ENCODE peak calls at places on chromosome 6, in four cellular contexts. One of them, this sample, is unnamed.

GRCh38 chr6:30880563-30881252 is 3.6 kb upstream of the DDR1 start:
- DNase-seq in AG08395: no peak
- DNase-seq in fibroblast of gingiva: no peak
- DNase-seq in choroid plexus epithelial cell: no peak
- DNase-seq in this sample: no peak

GRCh38 chr6:140256213-140256612 is 881.8 kb upstream of the CITED2 start:
- DNase-seq in AG08395: no peak
- DNase-seq in fibroblast of gingiva: peak; percentile 6
- DNase-seq in choroid plexus epithelial cell: peak; percentile 34
- DNase-seq in this sample: no peak

GRCh38 chr6:170164271-170164900 is 126.5 kb downstream of the DLL1 start:
- DNase-seq in AG08395: no peak
- DNase-seq in fibroblast of gingiva: no peak
- DNase-seq in choroid plexus epithelial cell: no peak
- DNase-seq in this sample: no peak

GRCh38 chr6:19399406-19399805 is 437.8 kb upstream of the ID4 start:
- DNase-seq in fibroblast of gingiva: peak; percentile 53
- DNase-seq in choroid plexus epithelial cell: peak; percentile 91
- DNase-seq in AG08395: peak; percentile 10
- DNase-seq in this sample: no peak

GRCh38 chr6:29490055-29490454 is 2.3 kb upstream of the MAS1L start:
- DNase-seq in AG08395: no peak
- DNase-seq in choroid plexus epithelial cell: no peak
- DNase-seq in fibroblast of gingiva: no peak
- DNase-seq in this sample: no peak

GRCh38 chr6:44699082-44699481 is 311.6 kb downstream of the CDC5L start:
- DNase-seq in choroid plexus epithelial cell: no peak
- DNase-seq in fibroblast of gingiva: peak; percentile 29
- DNase-seq in AG08395: peak; percentile 67
- DNase-seq in this sample: no peak

GRCh38 chr6:112332274-112332673 is 14.9 kb upstream of the RFPL4B start:
- DNase-seq in choroid plexus epithelial cell: no peak
- DNase-seq in fibroblast of gingiva: peak; percentile 84
- DNase-seq in AG08395: peak; percentile 56
- DNase-seq in this sample: no peak

GRCh38 chr6:73062837-73063236 is 162.5 kb downstream of the KHDC1L start:
- DNase-seq in AG08395: no peak
- DNase-seq in choroid plexus epithelial cell: peak; percentile 16
- DNase-seq in fibroblast of gingiva: peak; percentile 18
- DNase-seq in this sample: no peak

GRCh38 chr6:73134588-73134987 is 90.7 kb downstream of the KHDC1L start:
- DNase-seq in AG08395: peak; percentile 28
- DNase-seq in choroid plexus epithelial cell: peak; percentile 58
- DNase-seq in fibroblast of gingiva: peak; percentile 5
- DNase-seq in this sample: no peak

GRCh38 chr6:44451803-44452690 is 64.5 kb downstream of the CDC5L start:
- DNase-seq in AG08395: no peak
- DNase-seq in fibroblast of gingiva: no peak
- DNase-seq in choroid plexus epithelial cell: peak; percentile 67
- DNase-seq in this sample: no peak

GRCh38 chr6:2891768-2892170 is 11.3 kb downstream of the SERPINB9 start:
- DNase-seq in choroid plexus epithelial cell: no peak
- DNase-seq in AG08395: no peak
- DNase-seq in fibroblast of gingiva: no peak
- DNase-seq in this sample: no peak

GRCh38 chr6:105592329-105592728 is 189.4 kb upstream of the PREP start:
- DNase-seq in AG08395: peak; percentile 37
- DNase-seq in choroid plexus epithelial cell: no peak
- DNase-seq in fibroblast of gingiva: no peak
- DNase-seq in this sample: no peak

GRCh38 chr6:44590471-44590870 is 203.0 kb downstream of the CDC5L start:
- DNase-seq in AG08395: no peak
- DNase-seq in choroid plexus epithelial cell: no peak
- DNase-seq in fibroblast of gingiva: no peak
- DNase-seq in this sample: no peak

GRCh38 chr6:17032595-17033591 is 69.0 kb upstream of the STMND1 start:
- DNase-seq in AG08395: peak; percentile 88
- DNase-seq in choroid plexus epithelial cell: peak; percentile 95
- DNase-seq in fibroblast of gingiva: peak; percentile 88
- DNase-seq in this sample: no peak

GRCh38 chr6:114638346-114638745 is 295.5 kb upstream of the HS3ST5 start:
- DNase-seq in AG08395: no peak
- DNase-seq in choroid plexus epithelial cell: no peak
- DNase-seq in fibroblast of gingiva: no peak
- DNase-seq in this sample: no peak

GRCh38 chr6:12656841-12657435 is 59.6 kb upstream of the PHACTR1 start:
- DNase-seq in choroid plexus epithelial cell: no peak
- DNase-seq in AG08395: peak; percentile 20
- DNase-seq in fibroblast of gingiva: no peak
- DNase-seq in this sample: no peak

GRCh38 chr6:97195117-97195516 is 87.9 kb downstream of the MMS22L start:
- DNase-seq in choroid plexus epithelial cell: peak; percentile 68
- DNase-seq in AG08395: peak; percentile 5
- DNase-seq in fibroblast of gingiva: peak; percentile 4
- DNase-seq in this sample: no peak

GRCh38 chr6:33113720-33114119 is 37.9 kb downstream of the HLA-DPB1 start:
- DNase-seq in AG08395: no peak
- DNase-seq in choroid plexus epithelial cell: no peak
- DNase-seq in fibroblast of gingiva: no peak
- DNase-seq in this sample: no peak

GRCh38 chr6:157512081-157512682 is 131.2 kb downstream of the ZDHHC14 start:
- DNase-seq in AG08395: no peak
- DNase-seq in choroid plexus epithelial cell: no peak
- DNase-seq in fibroblast of gingiva: no peak
- DNase-seq in this sample: no peak

GRCh38 chr6:124989136-124989983 is 27.1 kb downstream of the RNF217 start:
- DNase-seq in fibroblast of gingiva: no peak
- DNase-seq in AG08395: no peak
- DNase-seq in choroid plexus epithelial cell: no peak
- DNase-seq in this sample: no peak

GRCh38 chr6:37665309-37665708 is 32.4 kb downstream of the MDGA1 start:
- DNase-seq in fibroblast of gingiva: no peak
- DNase-seq in choroid plexus epithelial cell: no peak
- DNase-seq in AG08395: no peak
- DNase-seq in this sample: no peak

GRCh38 chr6:35294308-35294945 is 3.2 kb upstream of the DEF6 start:
- DNase-seq in choroid plexus epithelial cell: peak; percentile 51
- DNase-seq in AG08395: peak; percentile 60
- DNase-seq in fibroblast of gingiva: no peak
- DNase-seq in this sample: no peak

GRCh38 chr6:43578748-43579147 is 2.8 kb downstream of the POLH start:
- DNase-seq in choroid plexus epithelial cell: peak; percentile 5
- DNase-seq in AG08395: no peak
- DNase-seq in fibroblast of gingiva: no peak
- DNase-seq in this sample: no peak

GRCh38 chr6:105504660-105505059 is 101.8 kb upstream of the PREP start:
- DNase-seq in AG08395: peak; percentile 22
- DNase-seq in choroid plexus epithelial cell: no peak
- DNase-seq in fibroblast of gingiva: no peak
- DNase-seq in this sample: no peak